ENCODE peak calls at places on chromosomes 6 and 20, in five cellular contexts. One of them, this sample, is unnamed.

GRCh38 chr6:119459207-119459974 is 109.8 kb upstream of the MAN1A1 start:
- DNase-seq in H9: no peak
- DNase-seq in mesothelial cell of epicardium: no peak
- DNase-seq in right lobe of liver: no peak
- DNase-seq in WTC11: no peak
- DNase-seq in this sample: no peak

GRCh38 chr20:46557231-46557956 is 6.9 kb upstream of the OCSTAMP start:
- DNase-seq in right lobe of liver: no peak
- DNase-seq in mesothelial cell of epicardium: no peak
- DNase-seq in H9: no peak
- DNase-seq in WTC11: no peak
- DNase-seq in this sample: no peak

GRCh38 chr6:125454351-125454750 is 152.6 kb upstream of the HDDC2 start:
- DNase-seq in H9: no peak
- DNase-seq in mesothelial cell of epicardium: no peak
- DNase-seq in right lobe of liver: no peak
- DNase-seq in WTC11: no peak
- DNase-seq in this sample: no peak

GRCh38 chr6:3351105-3351676 is 92.4 kb downstream of the PSMG4 start:
- DNase-seq in right lobe of liver: no peak
- DNase-seq in mesothelial cell of epicardium: no peak
- DNase-seq in H9: no peak
- DNase-seq in WTC11: no peak
- DNase-seq in this sample: no peak

GRCh38 chr20:25507385-25508082 is 77.8 kb downstream of the NINL start:
- DNase-seq in H9: no peak
- DNase-seq in mesothelial cell of epicardium: no peak
- DNase-seq in WTC11: no peak
- DNase-seq in right lobe of liver: peak; percentile 74
- DNase-seq in this sample: no peak

GRCh38 chr20:4112490-4113420 is 97.4 kb upstream of the RNF24 start:
- DNase-seq in H9: no peak
- DNase-seq in mesothelial cell of epicardium: no peak
- DNase-seq in right lobe of liver: peak; percentile 61
- DNase-seq in WTC11: no peak
- DNase-seq in this sample: no peak

GRCh38 chr20:54356726-54357235 is 118.6 kb upstream of the DOK5 start:
- DNase-seq in H9: no peak
- DNase-seq in right lobe of liver: no peak
- DNase-seq in mesothelial cell of epicardium: no peak
- DNase-seq in WTC11: no peak
- DNase-seq in this sample: no peak

GRCh38 chr6:169110934-169111602 is 142.6 kb downstream of the THBS2 start:
- DNase-seq in right lobe of liver: no peak
- DNase-seq in WTC11: no peak
- DNase-seq in mesothelial cell of epicardium: no peak
- DNase-seq in H9: no peak
- DNase-seq in this sample: no peak

GRCh38 chr6:38067263-38067980 is 247.9 kb downstream of the ZFAND3 start:
- DNase-seq in mesothelial cell of epicardium: no peak
- DNase-seq in right lobe of liver: no peak
- DNase-seq in WTC11: no peak
- DNase-seq in H9: no peak
- DNase-seq in this sample: no peak

GRCh38 chr6:15336905-15337583 is 91.2 kb downstream of the JARID2 start:
- DNase-seq in mesothelial cell of epicardium: no peak
- DNase-seq in WTC11: no peak
- DNase-seq in right lobe of liver: no peak
- DNase-seq in H9: peak; percentile 52
- DNase-seq in this sample: no peak

GRCh38 chr6:43054206-43054943 is 724 bp upstream of the CUL7 start:
- DNase-seq in H9: peak; percentile 36
- DNase-seq in WTC11: no peak
- DNase-seq in mesothelial cell of epicardium: no peak
- DNase-seq in right lobe of liver: no peak
- DNase-seq in this sample: no peak

GRCh38 chr6:21128601-21129000 is 464.9 kb upstream of the SOX4 start:
- DNase-seq in mesothelial cell of epicardium: no peak
- DNase-seq in WTC11: no peak
- DNase-seq in H9: no peak
- DNase-seq in right lobe of liver: no peak
- DNase-seq in this sample: no peak

GRCh38 chr6:147381734-147382133 is 126.8 kb upstream of the SAMD5 start:
- DNase-seq in mesothelial cell of epicardium: no peak
- DNase-seq in right lobe of liver: no peak
- DNase-seq in WTC11: no peak
- DNase-seq in H9: no peak
- DNase-seq in this sample: no peak

GRCh38 chr6:149925974-149926777 is 3.3 kb upstream of the RAET1G start:
- DNase-seq in mesothelial cell of epicardium: peak; percentile 66
- DNase-seq in H9: peak; percentile 90
- DNase-seq in right lobe of liver: peak; percentile 89
- DNase-seq in WTC11: peak; percentile 93
- DNase-seq in this sample: no peak

GRCh38 chr6:149931501-149931900 is 8.6 kb upstream of the RAET1G start:
- DNase-seq in right lobe of liver: no peak
- DNase-seq in WTC11: no peak
- DNase-seq in mesothelial cell of epicardium: no peak
- DNase-seq in H9: no peak
- DNase-seq in this sample: no peak

GRCh38 chr6:149925253-149925973 is 2.5 kb upstream of the RAET1G start:
- DNase-seq in WTC11: peak; percentile 25
- DNase-seq in mesothelial cell of epicardium: no peak
- DNase-seq in H9: no peak
- DNase-seq in right lobe of liver: no peak
- DNase-seq in this sample: no peak

GRCh38 chr6:149933036-149933435 is 8.8 kb upstream of the ULBP2 start:
- DNase-seq in H9: no peak
- DNase-seq in right lobe of liver: no peak
- DNase-seq in WTC11: no peak
- DNase-seq in mesothelial cell of epicardium: no peak
- DNase-seq in this sample: peak; percentile 19

DNA sequence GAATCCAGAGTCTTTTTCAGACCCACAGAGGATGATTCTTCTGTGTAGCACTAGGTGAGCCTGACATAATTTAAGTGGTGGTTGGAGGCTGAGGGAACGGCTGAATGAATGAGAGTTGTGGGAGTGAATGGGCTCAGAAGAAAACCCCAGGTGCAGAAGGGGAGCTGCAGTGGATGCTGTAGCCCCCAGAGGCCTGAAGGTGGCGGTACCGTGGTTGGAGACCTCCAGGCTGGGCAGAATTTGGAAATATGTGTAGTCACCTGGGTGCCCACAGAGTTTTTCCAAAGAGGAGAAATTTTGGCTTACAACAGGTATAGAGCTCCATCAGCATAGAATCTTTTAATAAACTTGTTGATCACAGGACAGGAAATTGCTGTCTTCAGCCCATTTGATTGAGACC is 6.5 kb upstream of the RAET1G start:
- DNase-seq in WTC11: peak; percentile 66
- DNase-seq in H9: no peak
- DNase-seq in right lobe of liver: no peak
- DNase-seq in mesothelial cell of epicardium: no peak
- DNase-seq in this sample: no peak
- TF ChIP-seq CTCF in WTC11: peak; percentile 41
- TF ChIP-seq CTCF in H9: peak; percentile 81
- TF ChIP-seq CTCF in right lobe of liver: peak; percentile 8
- TF ChIP-seq CTCF in mesothelial cell of epicardium: no peak
- TF ChIP-seq CTCF in this sample: peak; percentile 71

GRCh38 chr6:160160450-160160849 is 38.8 kb downstream of the SLC22A1 start:
- DNase-seq in WTC11: no peak
- DNase-seq in right lobe of liver: no peak
- DNase-seq in H9: no peak
- DNase-seq in mesothelial cell of epicardium: no peak
- DNase-seq in this sample: no peak
- TF ChIP-seq CTCF in WTC11: no peak
- TF ChIP-seq CTCF in right lobe of liver: peak; percentile 25
- TF ChIP-seq CTCF in H9: no peak
- TF ChIP-seq CTCF in mesothelial cell of epicardium: no peak
- TF ChIP-seq CTCF in this sample: peak; percentile 47

DNA sequence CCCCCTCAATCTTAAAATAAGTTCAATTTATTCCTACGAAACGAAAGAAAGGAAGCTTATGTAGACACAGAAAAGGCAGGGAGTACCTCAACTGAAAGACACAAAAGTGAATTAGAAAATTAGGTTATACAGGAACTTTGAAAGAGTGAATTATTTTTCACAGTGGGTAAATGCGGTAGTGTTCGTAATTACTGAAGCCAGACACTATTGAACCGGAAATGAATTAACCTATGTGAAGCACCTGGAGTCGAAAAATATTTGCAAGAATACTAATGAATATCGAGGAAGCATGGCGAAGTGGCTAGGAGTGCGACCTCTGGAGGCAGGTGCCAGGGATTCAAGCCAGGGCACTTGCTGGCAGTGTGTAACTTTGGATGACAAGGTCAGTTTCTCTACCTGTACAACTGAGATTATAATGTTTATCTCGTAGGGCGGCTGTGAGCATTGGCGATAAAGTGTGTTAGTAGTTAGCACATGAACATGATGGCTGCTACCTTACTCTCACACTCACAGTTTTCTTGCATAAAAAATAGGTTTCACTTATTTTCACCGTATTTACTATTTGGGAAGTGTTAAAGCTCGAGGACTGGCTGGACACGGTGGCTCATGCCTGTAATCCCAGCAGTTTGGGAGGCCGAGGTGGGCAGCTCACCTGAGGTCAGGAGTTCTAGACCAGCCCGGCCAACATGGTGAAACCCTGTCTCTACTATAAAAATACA is 542 bp upstream of the SLC18B1 start:
- DNase-seq in WTC11: peak; percentile 73
- DNase-seq in mesothelial cell of epicardium: no peak
- DNase-seq in H9: peak; percentile 77
- DNase-seq in right lobe of liver: peak; percentile 86
- DNase-seq in this sample: no peak
- TF ChIP-seq CTCF in WTC11: peak; percentile 17
- TF ChIP-seq CTCF in mesothelial cell of epicardium: no peak
- TF ChIP-seq CTCF in H9: peak; percentile 89
- TF ChIP-seq CTCF in right lobe of liver: peak; percentile 77
- TF ChIP-seq CTCF in this sample: no peak

DNA sequence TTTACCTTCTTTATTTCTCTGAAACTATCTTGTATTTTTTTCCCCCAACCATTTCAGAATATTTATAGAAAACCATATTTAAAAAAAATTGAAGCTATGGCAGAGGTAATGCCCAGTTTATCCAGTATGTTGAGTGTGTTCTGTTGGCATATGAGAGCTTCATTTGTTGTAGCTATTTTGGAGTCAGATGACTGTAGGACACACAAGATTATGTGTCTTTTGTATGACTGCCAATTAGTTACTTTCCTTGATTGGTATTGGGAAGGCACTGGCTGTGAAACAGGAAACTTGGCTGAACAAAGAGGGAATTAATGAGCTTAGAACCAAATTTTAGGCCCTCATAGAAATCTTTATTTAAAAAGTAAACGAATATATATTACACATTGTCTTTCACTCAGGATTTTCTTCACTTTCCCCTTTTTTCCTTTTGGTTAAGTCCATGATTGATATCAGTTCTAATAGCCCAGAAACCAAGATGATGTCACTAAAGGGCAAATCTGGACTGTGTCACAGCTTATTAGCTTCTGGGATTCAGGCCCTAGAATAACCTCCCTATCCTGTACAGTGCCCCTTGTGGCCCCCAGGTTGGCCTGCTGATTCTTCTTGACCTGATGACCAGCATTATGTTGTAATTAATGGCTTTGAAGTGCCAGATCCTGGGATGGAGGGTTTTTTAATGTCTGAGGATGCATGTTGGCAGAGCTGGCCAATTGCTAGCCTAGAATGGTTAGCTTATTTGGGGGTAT is 10.1 kb downstream of the CDC5L start:
- DNase-seq in H9: no peak
- DNase-seq in WTC11: no peak
- DNase-seq in right lobe of liver: no peak
- DNase-seq in mesothelial cell of epicardium: no peak
- DNase-seq in this sample: no peak
- TF ChIP-seq CTCF in H9: peak; percentile 19
- TF ChIP-seq CTCF in WTC11: no peak
- TF ChIP-seq CTCF in right lobe of liver: no peak
- TF ChIP-seq CTCF in mesothelial cell of epicardium: no peak
- TF ChIP-seq CTCF in this sample: no peak

This sample was measured in chondrocyte.